ENCODE peak calls at places on chromosomes 7 and 10, in five cellular contexts. U, D, L, A and F are unnamed samples.

GRCh38 chr10:43120116-43120947 is 17.9 kb upstream of the CSGALNACT2 start:
- DNase-seq in U (peak; percentile 36), D (no peak), L (no peak), A (no peak), F (no peak)

GRCh38 chr10:64394744-64395143 is 873.5 kb downstream of the REEP3 start:
- DNase-seq in U (no peak), D (no peak), L (no peak), A (no peak), F (peak; percentile 48)

GRCh38 chr10:62048919-62049636 is 147.6 kb downstream of the ARID5B start:
- DNase-seq in U (peak; percentile 84), D (peak; percentile 94), L (peak; percentile 57), A (peak; percentile 94), F (peak; percentile 96)

GRCh38 chr10:16478801-16479200 is 42.0 kb downstream of the PTER start:
- DNase-seq in U (no peak), D (no peak), L (no peak), A (no peak), F (no peak)

GRCh38 chr7:139777948-139778841 is at the start of gene HIPK2:
- DNase-seq in U (peak; percentile 88), D (peak; percentile 90), L (peak; percentile 88), A (peak; percentile 95), F (peak; percentile 93)

GRCh38 chr7:18494821-18495408 is 634 bp upstream of the HDAC9 start:
- DNase-seq in U (no peak), D (no peak), L (no peak), A (no peak), F (peak; percentile 69)

GRCh38 chr7:15845868-15846267 is 159.4 kb upstream of the MEOX2 start:
- DNase-seq in U (no peak), D (no peak), L (no peak), A (no peak), F (no peak)

GRCh38 chr10:110226555-110226925 is 19.1 kb downstream of the MXI1 start:
- DNase-seq in U (peak; percentile 95), D (peak; percentile 93), L (peak; percentile 96), A (peak; percentile 97), F (peak; percentile 96)

GRCh38 chr7:75734586-75735047 is 4.1 kb downstream of the HIP1 start:
- DNase-seq in U (no peak), D (peak; percentile 10), L (no peak), A (no peak), F (no peak)

GRCh38 chr7:17689361-17689760 is 250.9 kb downstream of the SNX13 start:
- DNase-seq in U (no peak), D (no peak), L (no peak), A (no peak), F (no peak)

GRCh38 chr7:139232893-139233292 is 1.9 kb downstream of the UBN2 start:
- DNase-seq in U (no peak), D (no peak), L (no peak), A (no peak), F (peak; percentile 61)

GRCh38 chr10:79488303-79488702 is 24.0 kb upstream of the EIF5AL1 start:
- DNase-seq in U (peak; percentile 55), D (peak; percentile 76), L (no peak), A (peak; percentile 85), F (peak; percentile 97)

GRCh38 chr10:90413196-90413595 is 444.6 kb downstream of the HTR7 start:
- DNase-seq in U (no peak), D (no peak), L (no peak), A (no peak), F (peak; percentile 70)

GRCh38 chr7:28065308-28065707 is 115.3 kb downstream of the JAZF1 start:
- DNase-seq in U (no peak), D (no peak), L (no peak), A (no peak), F (peak; percentile 78)

GRCh38 chr7:16804674-16805439 is at the start of gene AGR2:
- DNase-seq in U (peak; percentile 85), D (no peak), L (no peak), A (no peak), F (no peak)

GRCh38 chr10:69847883-69848282 is 46.2 kb downstream of the COL13A1 start:
- DNase-seq in U (no peak), D (no peak), L (no peak), A (no peak), F (no peak)

GRCh38 chr7:118059209-118059608 is 124.8 kb upstream of the LSM8 start:
- DNase-seq in U (no peak), D (no peak), L (no peak), A (no peak), F (no peak)

GRCh38 chr7:67343566-67343965 is 346.9 kb downstream of the TYW1 start:
- DNase-seq in U (no peak), D (no peak), L (no peak), A (no peak), F (no peak)

GRCh38 chr10:3010819-3011422 is 56.4 kb upstream of the PFKP start:
- DNase-seq in U (no peak), D (no peak), L (no peak), A (no peak), F (no peak)

GRCh38 chr7:46131916-46132795 is 211.1 kb upstream of the IGFBP3 start:
- DNase-seq in U (no peak), D (no peak), L (peak; percentile 15), A (no peak), F (peak; percentile 57)

GRCh38 chr10:132241496-132241895 is 54.7 kb downstream of the DPYSL4 start:
- DNase-seq in U (no peak), D (no peak), L (no peak), A (no peak), F (no peak)

GRCh38 chr10:73225518-73225917 is 21.5 kb downstream of the DNAJC9 start:
- DNase-seq in U (no peak), D (no peak), L (no peak), A (no peak), F (no peak)

GRCh38 chr10:122630526-122630925 is 69.1 kb downstream of the C10orf120 start:
- DNase-seq in U (no peak), D (no peak), L (no peak), A (no peak), F (no peak)

GRCh38 chr10:101052285-101052684 is 9.5 kb upstream of the KAZALD1 start:
- DNase-seq in U (no peak), D (peak; percentile 25), L (no peak), A (peak; percentile 78), F (peak; percentile 87)

GRCh38 chr10:101053516-101053915 is 8.3 kb upstream of the KAZALD1 start:
- DNase-seq in U (no peak), D (no peak), L (no peak), A (no peak), F (peak; percentile 61)

GRCh38 chr10:101047268-101047667 is 14.5 kb upstream of the KAZALD1 start:
- DNase-seq in U (peak; percentile 49), D (no peak), L (no peak), A (no peak), F (no peak)

GRCh38 chr10:101047961-101048892 is 13.6 kb upstream of the KAZALD1 start:
- DNase-seq in U (peak; percentile 53), D (peak; percentile 6), L (peak; percentile 78), A (peak; percentile 65), F (no peak)

DNA sequence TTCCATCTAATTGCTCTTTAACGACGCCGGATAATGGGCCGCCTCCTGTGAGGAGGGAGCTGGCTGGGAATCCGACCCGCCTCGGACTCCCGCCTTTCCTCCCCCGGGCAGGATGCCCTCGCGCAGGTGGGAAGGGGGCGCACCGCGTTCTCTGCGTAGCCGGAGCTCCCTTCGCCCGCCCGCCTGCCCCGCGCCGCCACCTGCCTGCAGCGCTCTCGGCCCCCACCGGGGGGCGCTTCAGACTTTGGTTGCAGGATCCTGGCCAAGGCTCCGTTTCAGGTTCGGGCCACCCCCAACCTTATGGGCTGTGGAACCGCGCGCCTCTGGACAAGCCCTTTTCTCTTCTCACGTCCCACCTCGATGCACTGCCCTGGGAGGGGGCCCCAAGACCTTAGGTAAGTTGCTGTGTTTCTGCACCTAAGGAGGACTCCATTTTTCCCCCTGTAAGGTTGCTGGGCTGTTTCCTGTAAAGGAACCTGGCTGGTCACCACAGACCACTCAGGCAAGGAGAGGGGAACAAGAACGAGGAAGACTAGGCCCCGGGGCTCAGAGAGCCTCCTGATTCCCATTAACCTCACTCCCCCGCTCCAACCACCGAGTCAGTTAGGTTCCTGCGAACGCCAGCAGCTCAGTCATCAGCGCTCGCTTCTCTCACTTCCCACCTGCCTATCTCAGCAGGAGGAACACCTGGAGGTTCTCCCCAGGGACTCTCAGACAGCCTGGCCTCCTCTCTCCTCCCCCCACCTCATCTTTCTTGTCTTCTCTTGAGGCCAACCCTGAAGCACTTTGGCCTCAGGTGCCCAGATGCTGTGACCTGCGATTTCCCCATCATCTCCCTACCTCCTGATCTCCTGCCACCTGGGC is 11.4 kb upstream of the KAZALD1 start:
- DNase-seq in U (peak; percentile 70), D (peak; percentile 38), L (peak; percentile 89), A (peak; percentile 90), F (peak; percentile 82)
- H3K4me3 ChIP-seq in U (no peak overlapping the region), D (no peak overlapping the region), L (no peak overlapping the region), A (no peak overlapping the region), F (no peak overlapping the region)

GRCh38 chr10:31838709-31839108 is 89.9 kb downstream of the ARHGAP12 start:
- DNase-seq in U (no peak), D (no peak), L (no peak), A (no peak), F (no peak)

GRCh38 chr10:31836569-31837406 is 91.8 kb downstream of the ARHGAP12 start:
- DNase-seq in U (no peak), D (no peak), L (no peak), A (no peak), F (peak; percentile 53)

GRCh38 chr10:31833753-31834152 is 94.9 kb downstream of the ARHGAP12 start:
- DNase-seq in U (no peak), D (no peak), L (no peak), A (no peak), F (no peak)

GRCh38 chr10:31832261-31832660 is 96.4 kb downstream of the ARHGAP12 start:
- DNase-seq in U (no peak), D (no peak), L (no peak), A (no peak), F (no peak)

GRCh38 chr10:31838065-31838464 is 90.6 kb downstream of the ARHGAP12 start:
- DNase-seq in U (no peak), D (no peak), L (no peak), A (no peak), F (no peak)
- H3K4me1 ChIP-seq in U (no peaks in the 10 kb centered on the region), D (no peaks in the 10 kb centered on the region), L (no peaks in the 10 kb centered on the region), A (no peaks in the 10 kb centered on the region), F (peaks cover 5% of the 10 kb centered on the region)

DNA sequence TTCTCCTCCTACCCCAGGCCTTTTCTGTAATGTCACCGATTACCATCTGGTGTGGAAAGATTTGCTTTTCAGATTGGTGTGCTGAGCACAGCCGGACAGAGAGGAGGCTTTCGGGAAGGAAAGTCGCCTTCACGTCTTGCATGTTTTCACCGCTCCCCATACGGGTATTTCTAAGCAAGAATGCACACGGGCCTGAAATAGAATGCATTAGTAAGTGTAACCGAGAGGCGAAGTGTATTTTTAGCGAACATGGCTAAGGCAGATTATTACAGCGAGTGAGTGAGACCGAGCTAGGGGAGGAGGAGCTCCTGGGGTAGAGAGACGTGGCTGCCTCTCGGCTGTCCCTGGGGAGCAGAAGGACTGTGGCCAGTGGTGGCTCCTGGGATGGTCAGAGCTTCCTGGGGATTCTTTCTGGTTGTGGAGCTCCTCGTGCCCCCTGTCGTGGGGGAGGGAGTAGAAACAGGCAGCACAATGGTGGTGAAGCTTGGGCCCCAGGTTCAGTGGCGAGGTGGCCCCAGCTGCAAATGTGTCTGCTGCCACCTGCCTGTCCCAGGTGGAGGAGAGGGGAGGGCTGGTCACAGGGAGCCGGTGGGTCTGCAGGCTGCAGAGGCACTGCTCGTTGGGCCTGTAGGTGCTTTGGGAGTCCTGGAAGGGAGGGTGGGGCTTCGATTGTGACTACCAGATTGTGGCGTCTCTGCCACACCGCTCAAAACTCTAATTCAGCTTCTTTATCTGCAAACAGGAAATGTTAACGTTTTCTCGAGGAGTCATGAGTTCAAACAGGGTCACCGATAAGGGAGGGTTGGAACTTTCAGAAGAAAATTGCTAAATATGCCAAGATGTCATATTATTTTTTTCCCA is 135.8 kb downstream of the CAMK1D start:
- DNase-seq in U (no peak), D (peak; percentile 54), L (peak; percentile 80), A (peak; percentile 84), F (no peak)
- H3K4me3 ChIP-seq in U (no peak overlapping the region), D (peak overlapping the region; percentile 9), L (no peak overlapping the region), A (no peak overlapping the region), F (no peak overlapping the region)

GRCh38 chr7:98713411-98713810 is 96.3 kb downstream of the NPTX2 start:
- DNase-seq in U (no peak), D (no peak), L (no peak), A (no peak), F (no peak)
- H3K4me1 ChIP-seq in U (no peaks in the 10 kb centered on the region), D (no peaks in the 10 kb centered on the region), L (no peaks in the 10 kb centered on the region), A (no peaks in the 10 kb centered on the region), F (no peaks in the 10 kb centered on the region)